ENCODE peak calls at places on chromosomes 13 and 19, in four cellular contexts. A, K, J and B are unnamed samples. For H3K27me3, the result is how much of the 10 kb centered on the place peaks cover.

GRCh38 chr13:94435604-94436226 is 43.8 kb downstream of the DCT start:
- DNase-seq in K (no peak), A (no peak), J (peak), B (no peak)

GRCh38 chr13:70424428-70424827 is 316.2 kb upstream of the KLHL1 start:
- DNase-seq in K (no peak), J (no peak), A (no peak), B (no peak)

GRCh38 chr19:10550336-10550735 is 6.6 kb downstream of the ATG4D start:
- DNase-seq in J (no peak), A (no peak), K (no peak), B (no peak)

GRCh38 chr13:48232420-48233096 is 448 bp upstream of the ITM2B start:
- DNase-seq in J (no peak), A (no peak), K (no peak), B (no peak)

GRCh38 chr19:47699360-47699917 is 13.8 kb upstream of the EHD2 start:
- DNase-seq in K (no peak), J (peak), A (peak), B (no peak)

GRCh38 chr13:93767231-93767916 is 540.8 kb downstream of the GPC6 start:
- DNase-seq in J (peak), A (no peak), K (no peak), B (no peak)

GRCh38 chr13:107590556-107590955 is 624.8 kb downstream of the LIG4 start:
- DNase-seq in A (no peak), K (no peak), J (peak), B (no peak)

GRCh38 chr13:110509478-110509926 is 52.0 kb downstream of the RAB20 start:
- DNase-seq in J (peak), K (no peak), A (no peak), B (no peak)

GRCh38 chr13:50572129-50572528 is 271.4 kb downstream of the DLEU7 start:
- DNase-seq in K (no peak), A (no peak), J (no peak), B (no peak)

GRCh38 chr13:27151798-27152599 is 19.6 kb downstream of the USP12 start:
- DNase-seq in J (peak), K (no peak), A (no peak), B (no peak)

GRCh38 chr13:74966814-74967213 is 515.2 kb downstream of the TBC1D4 start:
- DNase-seq in J (no peak), K (no peak), A (no peak), B (no peak)

GRCh38 chr19:7069904-7070226 is 362 bp downstream of the ZNF557 start:
- DNase-seq in J (no peak), K (no peak), A (no peak), B (no peak)

GRCh38 chr13:34335662-34336007 is 517.7 kb downstream of the RFC3 start:
- DNase-seq in A (no peak), K (no peak), J (no peak), B (no peak)

GRCh38 chr19:4559569-4559968 is at the start of gene SEMA6B:
- DNase-seq in A (peak), K (no peak), J (no peak), B (peak)
- H3K4me3 ChIP-seq in A (peak), K (peak), J (no peak), B (peak)

GRCh38 chr19:41944336-41944735 is 14.8 kb downstream of the RABAC1 start:
- DNase-seq in J (no peak), K (no peak), A (no peak), B (no peak)

GRCh38 chr19:41940443-41941409 is 12.5 kb upstream of the ERFL start:
- DNase-seq in A (no peak), K (no peak), J (no peak), B (no peak)

GRCh38 chr19:41941410-41942202 is 13.4 kb upstream of the ERFL start:
- DNase-seq in A (no peak), J (no peak), K (no peak), B (no peak)

GRCh38 chr19:41939861-41940442 is 11.7 kb upstream of the ERFL start:
- DNase-seq in A (peak), J (no peak), K (no peak), B (no peak)

DNA sequence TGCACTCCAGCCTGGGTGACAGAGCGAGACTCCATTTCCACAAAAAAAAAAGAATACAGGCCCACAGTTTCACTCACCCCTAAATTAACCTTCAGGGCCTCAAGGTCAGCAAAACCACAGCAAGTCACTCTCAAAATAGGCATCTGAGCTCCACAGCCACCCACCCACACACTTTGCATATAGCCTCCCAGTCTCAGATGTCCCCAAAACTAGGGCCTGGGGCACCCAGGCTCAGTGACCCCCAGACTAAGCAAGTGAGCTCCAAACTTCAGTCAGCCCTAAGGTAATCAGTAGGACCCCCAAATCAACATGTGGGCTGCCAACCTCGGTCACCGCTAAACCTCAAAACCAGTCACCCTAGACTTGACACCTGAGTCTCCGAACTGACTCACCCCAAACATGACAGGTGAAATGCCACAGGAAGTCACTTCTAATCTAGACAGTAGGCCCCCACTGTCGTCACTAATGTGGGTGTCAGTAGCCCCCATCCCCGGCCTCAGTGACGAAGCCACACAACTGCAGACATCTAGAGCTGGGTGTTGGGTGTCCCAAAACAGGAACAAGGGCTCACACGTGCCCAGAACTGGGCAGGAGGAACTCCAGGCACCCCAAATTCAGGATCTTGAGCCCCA is 13.9 kb downstream of the RABAC1 start:
- DNase-seq in K (no peak), A (peak), J (no peak), B (no peak)
- TF ChIP-seq POLR2A in K (no peak), A (no peak), J (no peak), B (no peak)

DNA sequence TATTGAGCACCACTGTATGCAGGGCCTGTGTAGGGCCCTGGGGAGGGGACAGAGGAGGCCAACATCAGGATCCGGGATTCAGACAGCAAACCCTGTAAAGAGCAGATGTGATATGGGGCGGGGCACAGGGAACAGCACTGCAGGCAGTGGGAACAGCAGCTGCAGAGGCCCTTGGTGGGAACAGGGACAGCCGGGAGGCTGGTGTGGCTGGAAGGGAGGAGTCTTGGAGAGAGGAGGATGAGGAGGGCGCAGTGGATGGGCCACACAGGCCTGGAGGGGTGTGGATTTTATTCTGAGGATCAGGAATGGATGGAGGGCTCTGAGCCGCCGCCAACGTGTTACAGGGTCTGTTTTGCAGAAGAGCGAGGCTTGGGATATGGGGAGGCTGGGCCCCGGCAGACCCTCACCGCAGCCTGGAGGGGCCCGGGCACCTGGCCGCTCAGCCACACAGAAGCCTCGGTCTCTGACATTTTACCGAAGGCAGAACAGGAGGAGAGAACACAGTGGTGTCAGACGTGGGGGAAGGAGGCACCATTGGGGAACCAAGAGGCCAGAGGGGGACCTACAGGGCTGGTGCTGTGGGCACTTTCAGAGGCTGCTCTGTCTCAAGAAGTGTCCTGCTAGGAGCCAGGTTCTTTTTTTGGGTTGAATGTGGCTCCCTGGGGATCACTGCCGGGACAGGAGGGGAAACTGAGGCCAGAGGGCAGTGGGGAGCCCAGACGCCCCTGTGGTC is 6.9 kb downstream of the EFNA2 start:
- DNase-seq in J (no peak), A (no peak), K (no peak), B (no peak)
- H3K27me3 ChIP-seq in J (under half), A (under half), K (under half), B (under half)

DNA sequence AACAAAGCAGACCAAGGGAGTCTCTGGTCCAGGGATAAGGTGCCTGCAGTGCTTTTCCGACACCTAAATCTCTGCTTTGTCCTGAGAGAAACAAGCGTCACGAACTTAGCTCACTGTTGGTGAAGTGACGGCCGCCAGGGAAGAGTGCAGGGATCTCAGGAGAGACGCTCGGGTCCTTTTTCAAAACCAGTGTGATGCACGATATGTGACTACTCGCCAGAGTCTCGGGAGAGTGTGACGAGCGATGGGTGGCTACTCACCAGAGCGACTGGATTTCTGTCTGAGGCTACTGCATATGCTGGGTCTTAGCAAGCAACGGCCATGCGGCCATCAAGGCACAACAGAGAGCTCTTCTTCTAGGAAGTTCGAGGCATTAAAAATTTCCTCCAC is 16.5 kb upstream of the CFAP97D2 start:
- DNase-seq in J (no peak), K (no peak), A (no peak), B (no peak)
- H3K4me3 ChIP-seq in J (no peak), K (no peak), A (no peak), B (no peak)

GRCh38 chr19:14031719-14032480 is at the start of gene IL27RA:
- DNase-seq in K (peak), J (peak), A (peak), B (peak)
- TF ChIP-seq POLR2A in K (peak), J (no peak), A (no peak), B (no peak)

GRCh38 chr19:45814166-45814780 is 835 bp downstream of the RSPH6A start:
- DNase-seq in K (no peak), A (no peak), J (no peak), B (no peak)
- H3K27me3 ChIP-seq in K (under half), A (under half), J (under half), B (under half)

DNA sequence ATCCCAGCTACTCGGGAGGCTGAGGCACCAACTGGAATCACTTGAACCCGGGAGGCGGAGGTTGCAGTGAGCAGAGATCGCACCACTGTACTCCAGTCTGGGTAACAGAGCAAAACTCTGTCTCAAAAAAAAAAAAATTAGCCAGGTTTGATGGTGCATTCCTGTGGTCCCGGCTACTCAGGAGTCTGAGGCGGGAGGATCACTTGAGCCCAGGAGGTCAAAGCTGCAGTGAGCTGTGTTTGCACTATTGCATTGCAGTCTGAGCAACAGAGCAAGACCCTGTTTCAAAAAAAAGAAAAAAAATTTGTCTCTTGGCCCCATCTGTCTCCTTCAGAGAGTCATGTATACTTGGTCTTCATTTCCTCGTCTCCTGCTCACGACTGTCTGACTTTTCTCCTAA is 1.6 kb downstream of the CCDC97 start:
- DNase-seq in K (no peak), A (no peak), J (no peak), B (no peak)
- H3K4me3 ChIP-seq in K (no peak), A (no peak), J (no peak), B (no peak)

GRCh38 chr19:17467471-17468301 is 2.6 kb upstream of the SLC27A1 start:
- DNase-seq in A (no peak), J (no peak), K (no peak), B (no peak)
- TF ChIP-seq POLR2A in A (no peak), J (no peak), K (no peak), B (no peak)

DNA sequence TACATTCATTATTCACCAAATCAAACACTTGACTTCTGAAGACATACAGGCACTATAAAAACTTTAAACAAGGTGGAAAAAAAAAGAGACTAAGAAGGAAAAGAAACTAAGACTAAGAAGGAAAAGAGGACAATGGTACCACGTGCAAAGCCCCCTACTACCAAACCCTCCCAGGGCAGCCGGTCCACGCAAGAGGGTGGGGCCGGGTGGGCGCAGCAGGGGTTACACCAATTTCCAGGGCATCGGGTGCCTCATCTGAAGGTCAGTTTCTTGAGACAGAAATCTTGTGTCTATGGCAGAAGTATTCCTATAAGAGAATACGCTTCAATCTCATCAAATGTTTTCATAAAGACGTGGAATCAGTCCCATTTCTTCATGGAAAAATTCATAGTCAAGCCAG is 131.5 kb downstream of the NUFIP1 start:
- DNase-seq in A (no peak), K (no peak), J (no peak), B (no peak)
- H3K27me3 ChIP-seq in A (under half), K (under half), J (under half), B (under half)